ENCODE peak calls at places on chromosomes 13 and 19, in seven cellular contexts. J, T, U, F, W, P and M are unnamed samples.

GRCh38 chr19:37988758-37989635 is 82.0 kb downstream of the SIPA1L3 start:
- DNase-seq in F (no peak), T (no peak), J (no peak), U (no peak), P (no peak), W (no peak), M (no peak)

GRCh38 chr19:49690656-49691242 is at the start of gene CPT1C:
- DNase-seq in J (no peak), P (no peak), W (peak), F (peak), U (peak), T (peak), M (peak)

GRCh38 chr13:43720780-43721397 is 65.9 kb downstream of the ENOX1 start:
- DNase-seq in W (no peak), U (no peak), T (no peak), F (no peak), P (no peak), J (no peak), M (no peak)

GRCh38 chr19:32296694-32297093 is 48.7 kb upstream of the ZNF507 start:
- DNase-seq in J (no peak), F (no peak), U (no peak), T (no peak), W (no peak), P (no peak), M (no peak)

GRCh38 chr19:15137777-15138176 is 30.6 kb downstream of the SYDE1 start:
- DNase-seq in U (no peak), J (no peak), T (peak), W (no peak), P (no peak), F (no peak), M (no peak)

GRCh38 chr13:39306639-39307589 is 268.7 kb downstream of the NHLRC3 start:
- DNase-seq in J (no peak), W (no peak), T (no peak), U (no peak), F (no peak), P (no peak), M (no peak)

GRCh38 chr19:572891-573825 is 762 bp downstream of the BSG start:
- DNase-seq in W (peak), P (no peak), U (peak), F (no peak), T (peak), J (no peak), M (no peak)

GRCh38 chr13:71618154-71618553 is 248.8 kb downstream of the DACH1 start:
- DNase-seq in P (no peak), W (no peak), F (no peak), U (no peak), T (no peak), J (no peak), M (no peak)

GRCh38 chr13:21619633-21620220 is 15.8 kb upstream of the MICU2 start:
- DNase-seq in T (no peak), J (no peak), F (no peak), W (no peak), U (no peak), P (no peak), M (no peak)

GRCh38 chr13:21620858-21621257 is 16.9 kb upstream of the MICU2 start:
- DNase-seq in P (no peak), U (no peak), J (no peak), T (no peak), F (no peak), W (no peak), M (no peak)

GRCh38 chr13:21625366-21625765 is 21.4 kb upstream of the MICU2 start:
- DNase-seq in U (no peak), P (no peak), J (no peak), F (no peak), W (no peak), T (peak), M (no peak)
- TF ChIP-seq CTCF in U (no peak), P (no peak), J (peak), F (peak), W (peak), T (peak), M (no peak)

DNA sequence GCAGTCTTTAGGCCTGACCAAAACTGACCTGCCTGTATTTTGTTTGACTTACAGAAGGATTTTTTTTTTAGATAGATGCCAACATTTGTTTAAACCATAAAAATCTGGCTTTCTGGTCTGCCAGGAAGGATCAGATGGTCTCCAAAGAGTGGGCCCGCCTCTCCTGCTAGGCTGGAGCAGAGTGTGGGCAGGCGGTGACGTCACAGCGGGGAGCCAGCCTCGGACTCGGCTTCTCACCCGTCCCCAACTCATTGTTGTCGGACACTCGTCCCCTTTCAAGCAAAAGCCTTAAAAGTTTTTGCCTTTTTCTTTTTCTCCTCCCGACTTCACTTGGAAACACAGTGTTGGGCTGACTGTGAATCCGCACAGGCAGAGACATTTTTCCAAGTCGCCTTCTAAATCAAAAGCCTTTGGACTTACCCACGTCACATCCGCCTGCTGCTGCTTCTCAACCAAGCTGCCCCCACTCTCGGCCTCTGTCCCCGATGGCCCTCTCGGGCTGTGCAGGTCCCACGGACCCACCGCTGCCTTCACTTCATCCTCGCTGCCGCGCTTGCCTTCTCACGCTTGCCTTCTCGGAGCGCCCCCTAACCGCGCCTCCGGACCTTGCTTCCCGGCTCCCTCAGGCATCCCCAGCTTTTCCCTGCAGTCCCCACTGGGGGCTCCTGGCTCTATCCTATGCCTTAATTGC is 4.1 kb upstream of the ZNF135 start:
- DNase-seq in F (no peak), W (peak), J (no peak), U (no peak), P (no peak), T (peak), M (no peak)
- TF ChIP-seq CTCF in F (no peak), W (peak), J (no peak), U (no peak), P (no peak), T (no peak), M (no peak)

GRCh38 chr13:23319915-23320224 is 113.6 kb downstream of the SACS start:
- DNase-seq in T (no peak), P (no peak), W (no peak), F (no peak), U (no peak), J (no peak), M (no peak)
- TF ChIP-seq CTCF in T (no peak), P (no peak), W (no peak), F (no peak), U (no peak), J (no peak), M (no peak)

GRCh38 chr13:47455581-47455980 is 545.5 kb downstream of the SUCLA2 start:
- DNase-seq in T (peak), W (no peak), P (no peak), U (no peak), F (no peak), J (no peak), M (no peak)
- TF ChIP-seq CTCF in T (peak), W (no peak), P (no peak), U (no peak), F (no peak), J (no peak), M (no peak)

DNA sequence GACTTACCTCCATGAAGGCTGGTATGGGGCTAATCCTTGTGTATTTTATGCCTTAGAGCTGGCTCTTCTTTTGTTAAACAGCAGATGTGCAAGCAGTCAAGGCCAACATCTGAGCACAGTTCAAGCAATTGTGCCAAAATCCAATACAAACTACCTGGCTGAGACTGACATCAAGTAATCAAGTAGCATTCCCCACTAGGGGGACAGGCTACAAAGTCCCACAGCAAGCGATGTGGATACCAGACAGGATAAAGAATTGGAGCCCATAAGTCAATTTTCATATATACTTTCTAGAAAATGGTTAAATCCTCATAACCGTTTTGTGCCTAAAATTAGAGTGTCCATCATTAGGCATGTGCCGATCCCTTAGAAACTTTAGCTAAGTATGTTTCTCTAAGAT is 675.8 kb downstream of the DIAPH3 start:
- DNase-seq in T (no peak), U (no peak), W (no peak), F (no peak), P (no peak), J (no peak), M (no peak)
- TF ChIP-seq CTCF in T (no peak), U (no peak), W (no peak), F (no peak), P (no peak), J (no peak), M (no peak)

GRCh38 chr13:56558698-56559320 is 581.9 kb upstream of the PRR20A start:
- DNase-seq in P (no peak), J (no peak), W (no peak), F (no peak), T (no peak), U (no peak), M (no peak)

DNA sequence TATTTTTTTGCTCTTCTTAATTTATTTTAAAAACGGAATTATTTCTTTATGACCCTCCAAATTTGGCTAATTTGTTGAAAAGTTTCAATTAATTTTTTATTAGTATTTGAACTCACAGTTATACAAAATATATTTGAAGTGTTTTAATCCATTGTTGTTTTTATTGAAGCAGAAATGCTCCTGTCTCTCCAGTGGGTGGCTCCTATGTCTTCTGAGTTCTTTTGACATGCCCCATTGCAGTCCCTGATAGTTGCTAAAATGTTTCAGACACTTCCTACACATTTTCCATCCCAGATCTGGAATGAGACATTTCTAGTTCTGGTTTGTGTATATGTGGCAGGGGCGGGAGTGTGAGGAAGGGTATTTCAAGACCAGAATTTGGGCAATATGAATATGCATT is 579.4 kb upstream of the PRR20A start:
- DNase-seq in U (no peak), T (no peak), J (no peak), P (no peak), W (no peak), F (no peak), M (no peak)
- TF ChIP-seq CTCF in U (no peak), T (no peak), J (no peak), P (no peak), W (no peak), F (no peak), M (no peak)